ENCODE peak calls at places on chromosome 19, in four cellular contexts. Q is astrocyte, S is tibial artery, W is neural progenitor cell. T is an unnamed sample.

GRCh38 chr19:42028304-42029216 is 34.5 kb upstream of the ATP1A3 start:
- DNase-seq in Q (no peak), S (no peak), W (peak; percentile 69), T (peak; percentile 67)

GRCh38 chr19:3250675-3251074 is 26.2 kb downstream of the CELF5 start:
- DNase-seq in Q (no peak), S (no peak), W (no peak), T (peak; percentile 42)

GRCh38 chr19:50514346-50515167 is 844 bp upstream of the ASPDH start:
- DNase-seq in Q (no peak), S (no peak), W (peak; percentile 38), T (no peak)

GRCh38 chr19:47427241-47428176 is 8.2 kb upstream of the MEIS3 start:
- DNase-seq in Q (peak; percentile 25), S (no peak), W (peak; percentile 87), T (peak; percentile 87)

GRCh38 chr19:45404557-45405434 is at the start of gene PPP1R13L:
- DNase-seq in Q (peak; percentile 68), S (peak; percentile 93), W (peak; percentile 86), T (peak; percentile 93)

GRCh38 chr19:42032428-42032827 is 37.6 kb downstream of the GRIK5 start:
- DNase-seq in Q (no peak), S (no peak), W (no peak), T (no peak)

GRCh38 chr19:48158210-48158790 is 11.8 kb downstream of the LIG1 start:
- DNase-seq in Q (no peak), S (no peak), W (no peak), T (no peak)

GRCh38 chr19:35714601-35715354 is 3.0 kb upstream of the KMT2B start:
- DNase-seq in Q (no peak), S (no peak), W (peak; percentile 42), T (peak; percentile 58)

GRCh38 chr19:28966737-28967401 is 246.1 kb downstream of the UQCRFS1 start:
- DNase-seq in Q (peak; percentile 2), S (no peak), W (peak; percentile 37), T (no peak)

GRCh38 chr19:10206226-10206873 is 11.6 kb upstream of the DNMT1 start:
- DNase-seq in Q (peak; percentile 83), S (no peak), W (no peak), T (no peak)

GRCh38 chr19:44277331-44277730 is 17.6 kb downstream of the ZNF233 start:
- DNase-seq in Q (no peak), S (no peak), W (no peak), T (no peak)

GRCh38 chr19:47310819-47311218 is 1.2 kb downstream of the C5AR1 start:
- DNase-seq in Q (no peak), S (peak; percentile 76), W (no peak), T (no peak)

GRCh38 chr19:35755160-35755549 is 1.7 kb downstream of the HSPB6 start:
- DNase-seq in Q (no peak), S (no peak), W (no peak), T (peak; percentile 93)

GRCh38 chr19:12666305-12667048 is at the start of the genes MAN2B1 and WDR83:
- DNase-seq in Q (peak; percentile 26), S (peak; percentile 88), W (peak; percentile 94), T (peak; percentile 77)

GRCh38 chr19:47445937-47446402 is 25.7 kb downstream of the SLC8A2 start:
- DNase-seq in Q (no peak), S (no peak), W (peak; percentile 58), T (no peak)

GRCh38 chr19:4889034-4889825 is 13.5 kb downstream of the ARRDC5 start:
- DNase-seq in Q (peak; percentile 62), S (no peak), W (no peak), T (peak; percentile 35)

GRCh38 chr19:5803752-5804515 is 933 bp upstream of the NRTN start:
- DNase-seq in Q (peak; percentile 47), S (peak; percentile 82), W (peak; percentile 97), T (peak; percentile 96)

GRCh38 chr19:9667898-9668297 is 7.0 kb downstream of the ZNF562 start:
- DNase-seq in Q (no peak), S (no peak), W (no peak), T (no peak)

GRCh38 chr19:49347835-49348234 is 12.6 kb downstream of the CD37 start:
- DNase-seq in Q (peak; percentile 57), S (no peak), W (peak; percentile 72), T (peak; percentile 59)

GRCh38 chr19:41316306-41316920 is 6.4 kb downstream of the CCDC97 start:
- DNase-seq in Q (no peak), S (no peak), W (no peak), T (no peak)

GRCh38 chr19:49788857-49789256 is 22.1 kb downstream of the AP2A1 start:
- DNase-seq in Q (no peak), S (no peak), W (no peak), T (no peak)

GRCh38 chr19:12365094-12365371 is 450 bp downstream of the ZNF442 start:
- DNase-seq in Q (peak; percentile 22), S (no peak), W (no peak), T (peak; percentile 26)

GRCh38 chr19:15251010-15251748 is 18.9 kb upstream of the EPHX3 start:
- DNase-seq in Q (peak; percentile 85), S (peak; percentile 88), W (no peak), T (no peak)

GRCh38 chr19:3409346-3410064 is 43.1 kb downstream of the NFIC start:
- DNase-seq in Q (no peak), S (no peak), W (no peak), T (no peak)

GRCh38 chr19:36113895-36114762 is 546 bp downstream of the POLR2I start:
- DNase-seq in Q (peak; percentile 23), S (peak; percentile 81), W (peak; percentile 45), T (peak; percentile 50)

GRCh38 chr19:17327654-17328516 is 6.8 kb downstream of the ANO8 start:
- DNase-seq in Q (no peak), S (no peak), W (peak; percentile 96), T (no peak)

GRCh38 chr19:2952953-2953481 is 8.2 kb upstream of the ZNF77 start:
- DNase-seq in Q (no peak), S (no peak), W (no peak), T (no peak)

GRCh38 chr19:32471095-32471494 is 65.5 kb downstream of the DPY19L3 start:
- DNase-seq in Q (no peak), S (no peak), W (no peak), T (no peak)

GRCh38 chr19:22030680-22031079 is 19.9 kb upstream of the ZNF208 start:
- DNase-seq in Q (no peak), S (no peak), W (no peak), T (no peak)

GRCh38 chr19:46495789-46496099 is at the start of gene PNMA8B:
- DNase-seq in Q (no peak), S (peak; percentile 69), W (peak; percentile 100), T (peak; percentile 74)

GRCh38 chr19:30118221-30118620 is 176.2 kb downstream of the URI1 start:
- DNase-seq in Q (no peak), S (no peak), W (no peak), T (no peak)

DNA sequence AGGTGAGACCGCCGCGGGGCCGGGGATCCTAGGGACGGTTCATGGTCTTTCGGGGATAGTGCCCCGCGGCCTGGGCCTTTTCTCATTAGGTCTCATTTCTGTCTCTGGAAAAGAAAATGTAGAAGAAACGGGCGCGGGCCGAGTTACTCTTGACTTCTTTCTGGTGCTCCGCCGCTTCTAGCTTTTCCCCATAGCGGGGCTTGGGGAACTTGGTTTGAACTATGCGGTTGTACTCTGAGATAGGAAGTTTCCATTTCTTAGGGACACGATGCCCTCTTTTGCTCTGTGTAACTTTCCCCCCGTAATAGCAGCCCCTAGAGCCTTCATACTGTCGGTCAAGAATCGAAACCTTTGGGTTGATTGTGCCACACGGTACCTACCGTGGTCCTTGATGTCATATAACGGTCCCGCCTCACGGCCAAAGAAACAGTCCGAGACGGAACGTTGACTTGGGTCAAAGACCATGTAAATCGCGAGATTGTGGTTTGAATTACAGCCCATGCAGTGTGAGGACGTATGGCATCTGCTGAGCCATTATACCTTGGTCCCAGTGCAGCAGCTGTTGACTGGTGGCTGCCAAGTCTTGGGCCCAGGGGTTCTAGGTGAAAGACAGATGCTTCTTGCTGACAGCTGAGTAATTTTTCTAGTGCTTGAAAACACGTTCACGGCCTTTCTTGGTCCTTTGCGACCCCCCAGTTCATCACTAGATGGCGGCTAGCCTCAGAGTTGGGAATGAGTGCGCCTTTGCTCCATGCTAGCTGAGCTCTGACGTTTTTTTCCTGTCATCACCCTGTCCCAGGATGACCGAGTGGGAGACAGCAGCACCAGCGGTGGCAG is 487 bp downstream of the RPS5 start:
- DNase-seq in Q (no peak), S (no peak), W (no peak), T (no peak)
- H3K27ac ChIP-seq in Q (peak overlapping the region; percentile 63), S (peak overlapping the region; percentile 95), W (no peak overlapping the region), T (peak overlapping the region; percentile 98)

GRCh38 chr19:1274081-1274851 is 1.1 kb upstream of the FAM174C start:
- DNase-seq in Q (no peak), S (no peak), W (no peak), T (no peak)

GRCh38 chr19:1271528-1272422 is 2.6 kb downstream of the CIRBP start:
- DNase-seq in Q (no peak), S (no peak), W (no peak), T (no peak)

GRCh38 chr19:1274852-1275259 is 474 bp upstream of the FAM174C start:
- DNase-seq in Q (no peak), S (peak; percentile 81), W (peak; percentile 67), T (peak; percentile 30)

GRCh38 chr19:1272423-1273262 is 2.7 kb upstream of the FAM174C start:
- DNase-seq in Q (no peak), S (no peak), W (no peak), T (no peak)

DNA sequence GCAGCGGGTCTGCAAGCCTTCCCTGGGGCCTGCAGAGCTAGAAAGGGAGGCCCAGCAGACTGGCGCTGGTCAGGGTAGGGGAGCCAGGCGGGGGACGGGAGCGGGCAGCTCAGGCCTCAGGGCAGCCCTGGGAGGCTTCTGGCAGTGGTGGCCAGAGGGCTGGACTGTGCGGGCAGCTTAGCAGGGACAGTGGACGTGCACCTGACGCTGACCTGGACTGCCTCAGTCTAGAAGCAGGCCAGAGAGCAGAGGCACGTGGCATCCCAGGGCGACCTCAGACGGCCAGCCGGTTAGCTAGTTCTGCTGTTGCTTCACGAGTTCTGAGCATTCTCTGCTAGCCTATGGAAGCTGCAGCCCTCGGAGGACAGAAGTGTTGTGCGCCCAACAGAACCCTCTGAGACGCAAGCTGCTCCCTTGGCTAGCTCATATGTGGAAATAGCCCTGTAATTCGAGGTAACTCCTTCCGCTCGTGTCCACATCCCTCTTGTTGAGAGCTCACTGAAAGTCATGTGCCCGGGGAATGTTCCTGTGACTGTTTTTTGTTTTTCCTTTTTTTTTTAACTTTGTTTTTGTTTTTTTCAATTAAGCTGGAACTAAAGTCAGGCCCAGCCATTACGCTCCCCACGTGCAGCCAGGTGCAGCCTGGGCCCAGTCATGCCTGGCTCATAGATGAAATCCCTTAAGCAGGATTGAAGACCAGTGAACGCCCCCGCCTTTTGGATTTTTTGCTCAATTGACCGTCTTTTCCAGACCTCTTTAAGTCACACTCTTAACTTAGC is 1.9 kb upstream of the FAM174C start:
- DNase-seq in Q (no peak), S (no peak), W (no peak), T (peak; percentile 52)
- H3K4me3 ChIP-seq in Q (no peak overlapping the region), S (no peak overlapping the region), W (no peak overlapping the region), T (no peak overlapping the region)

GRCh38 chr19:18443406-18443805 is 5.5 kb upstream of the ISYNA1 start:
- DNase-seq in Q (no peak), S (no peak), W (no peak), T (no peak)
- H3K9me3 ChIP-seq in Q (no peaks in the 10 kb centered on the region), S (no peaks in the 10 kb centered on the region), W (no peaks in the 10 kb centered on the region), T (no peaks in the 10 kb centered on the region)

DNA sequence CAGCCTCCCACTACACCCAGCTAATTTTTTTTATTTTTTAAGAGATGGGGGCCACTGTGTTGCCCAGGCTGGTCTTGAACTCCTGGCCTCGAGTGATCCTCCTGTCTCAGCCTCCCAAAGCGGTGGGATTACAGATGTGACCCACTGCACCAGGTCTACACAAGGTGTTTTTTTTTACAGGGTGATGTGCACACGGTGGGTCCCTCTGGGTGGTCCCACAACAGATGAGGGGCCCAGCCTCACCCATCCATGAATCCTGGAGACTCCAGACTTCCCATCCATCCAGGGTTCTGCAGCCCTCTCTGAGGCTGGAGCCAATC is 602 bp upstream of the KLF2 start:
- DNase-seq in Q (no peak), S (no peak), W (no peak), T (no peak)
- H3K27ac ChIP-seq in Q (peak overlapping the region; percentile 84), S (peak overlapping the region; percentile 99), W (no peak overlapping the region), T (no peak overlapping the region)

GRCh38 chr19:39144487-39145071 is 19.0 kb downstream of the PAK4 start:
- DNase-seq in Q (peak; percentile 36), S (no peak), W (peak; percentile 62), T (no peak)
- H3K4me3 ChIP-seq in Q (no peak overlapping the region), S (no peak overlapping the region), W (peak overlapping the region; percentile 25), T (no peak overlapping the region)